ENCODE peak calls at places on chromosome 9, in eight cellular contexts. N is activated T-cell treated with anti-CD3 and anti-CD28 coated beads, Interleukin-2, amount 50 U/mL, for 72 hours; Q is frontal cortex; O is cardiac fibroblast; T is H9; R is GM20000; H is activated naive CD4-positive, alpha-beta T cell treated with anti-CD3 and anti-CD28 coated beads, Interleukin-2, amount 10 ng/mL, durations not matched to agents 7 days and 5 days; P is T-helper 17 cell. V is an unnamed sample.

GRCh38 chr9:35645736-35646582 is 4.8 kb downstream of the SIT1 start:
- DNase-seq in N (no peak), Q (no peak), O (no peak), T (peak; percentile 82), R (peak; percentile 47), H (no peak), P (no peak), V (peak; percentile 91)

GRCh38 chr9:137783521-137783920 is 94.1 kb upstream of the CACNA1B start:
- DNase-seq in N (no peak), Q (no peak), O (no peak), T (no peak), R (no peak), H (no peak), P (no peak), V (no peak)

GRCh38 chr9:131889437-131890244 is 149.8 kb upstream of the RAPGEF1 start:
- DNase-seq in N (no peak), Q (no peak), O (no peak), T (peak; percentile 51), R (no peak), H (no peak), P (no peak), V (peak; percentile 52)

GRCh38 chr9:86487222-86487841 is 133.1 kb upstream of the TUT7 start:
- DNase-seq in N (no peak), Q (peak; percentile 54), O (peak; percentile 87), T (no peak), R (peak; percentile 30), H (no peak), P (no peak), V (peak; percentile 74)

GRCh38 chr9:74974558-74974957 is 21.8 kb upstream of the C9orf40 start:
- DNase-seq in N (no peak), Q (no peak), O (no peak), T (no peak), R (no peak), H (no peak), P (no peak), V (no peak)

GRCh38 chr9:77456829-77457437 is 191.2 kb downstream of the GNA14 start:
- DNase-seq in N (peak; percentile 84), Q (peak; percentile 78), O (peak; percentile 92), T (peak; percentile 90), R (peak; percentile 80), H (peak; percentile 88), P (peak; percentile 48), V (peak; percentile 92)

GRCh38 chr9:135501261-135502167 is 1.0 kb downstream of the MRPS2 start:
- DNase-seq in N (no peak), Q (peak; percentile 68), O (no peak), T (peak; percentile 55), R (peak; percentile 86), H (peak; percentile 69), P (no peak), V (no peak)

GRCh38 chr9:5764130-5764868 is 68.6 kb downstream of the ERMP1 start:
- DNase-seq in N (peak; percentile 7), Q (no peak), O (no peak), T (no peak), R (peak; percentile 59), H (peak; percentile 36), P (no peak), V (no peak)

GRCh38 chr9:93452710-93453046 is 703 bp downstream of the FAM120AOS start:
- DNase-seq in N (peak; percentile 23), Q (no peak), O (no peak), T (no peak), R (no peak), H (no peak), P (no peak), V (no peak)

GRCh38 chr9:114078021-114078780 is at the start of gene AMBP:
- DNase-seq in N (no peak), Q (no peak), O (no peak), T (no peak), R (no peak), H (no peak), P (no peak), V (peak; percentile 41)

GRCh38 chr9:73050887-73051550 is 98.2 kb upstream of the ALDH1A1 start:
- DNase-seq in N (no peak), Q (no peak), O (no peak), T (peak; percentile 56), R (no peak), H (no peak), P (no peak), V (peak; percentile 59)

GRCh38 chr9:133539434-133539833 is 4.9 kb downstream of the ADAMTSL2 start:
- DNase-seq in N (no peak), Q (peak; percentile 73), O (peak; percentile 21), T (no peak), R (no peak), H (no peak), P (no peak), V (peak; percentile 54)

GRCh38 chr9:35517136-35517535 is 27.2 kb downstream of the RUSC2 start:
- DNase-seq in N (no peak), Q (no peak), O (peak; percentile 28), T (no peak), R (no peak), H (no peak), P (no peak), V (no peak)

GRCh38 chr9:14907360-14907685 is 2.9 kb downstream of the FREM1 start:
- DNase-seq in N (no peak), Q (no peak), O (no peak), T (peak; percentile 35), R (no peak), H (no peak), P (no peak), V (peak; percentile 71)

GRCh38 chr9:79741381-79741780 is 169.6 kb downstream of the TLE4 start:
- DNase-seq in N (no peak), Q (no peak), O (peak; percentile 4), T (no peak), R (no peak), H (no peak), P (no peak), V (no peak)

GRCh38 chr9:35757527-35758275 is 3.6 kb upstream of the MSMP start:
- DNase-seq in N (no peak), Q (no peak), O (peak; percentile 11), T (no peak), R (peak; percentile 56), H (no peak), P (no peak), V (no peak)

GRCh38 chr9:130869250-130869649 is 27.4 kb downstream of the QRFP start:
- DNase-seq in N (no peak), Q (no peak), O (peak; percentile 84), T (no peak), R (no peak), H (no peak), P (no peak), V (no peak)

GRCh38 chr9:84755375-84755774 is 85.8 kb downstream of the NTRK2 start:
- DNase-seq in N (no peak), Q (no peak), O (no peak), T (no peak), R (no peak), H (no peak), P (no peak), V (no peak)

GRCh38 chr9:77127071-77127470 is 50.3 kb upstream of the VPS13A start:
- DNase-seq in N (no peak), Q (no peak), O (no peak), T (no peak), R (no peak), H (no peak), P (no peak), V (no peak)

GRCh38 chr9:2722715-2723114 is 5.4 kb downstream of the KCNV2 start:
- DNase-seq in N (no peak), Q (no peak), O (peak; percentile 37), T (peak; percentile 40), R (no peak), H (no peak), P (no peak), V (peak; percentile 38)

GRCh38 chr9:133141833-133142594 is 21.0 kb upstream of the RALGDS start:
- DNase-seq in N (peak; percentile 72), Q (no peak), O (no peak), T (no peak), R (peak; percentile 63), H (peak; percentile 81), P (peak; percentile 69), V (no peak)

GRCh38 chr9:104092192-104092591 is 1.9 kb upstream of the SMC2 start:
- DNase-seq in N (no peak), Q (no peak), O (no peak), T (no peak), R (no peak), H (no peak), P (no peak), V (no peak)

GRCh38 chr9:122930933-122931850 is at the start of gene ZBTB26:
- DNase-seq in N (peak; percentile 96), Q (peak; percentile 96), O (peak; percentile 95), T (peak; percentile 98), R (peak; percentile 92), H (peak; percentile 93), P (peak; percentile 80), V (peak; percentile 99)

GRCh38 chr9:108543251-108543768 is 312.5 kb downstream of the ACTL7B start:
- DNase-seq in N (no peak), Q (no peak), O (no peak), T (peak; percentile 49), R (no peak), H (no peak), P (no peak), V (peak; percentile 17)

GRCh38 chr9:115210699-115211098 is 92.7 kb upstream of the TNC start:
- DNase-seq in N (no peak), Q (no peak), O (no peak), T (no peak), R (no peak), H (no peak), P (no peak), V (no peak)

GRCh38 chr9:2158729-2159128 is 143.6 kb downstream of the SMARCA2 start:
- DNase-seq in N (no peak), Q (no peak), O (no peak), T (no peak), R (no peak), H (no peak), P (no peak), V (peak; percentile 56)

GRCh38 chr9:83154087-83154736 is 91.3 kb upstream of the RASEF start:
- DNase-seq in N (no peak), Q (no peak), O (peak; percentile 4), T (no peak), R (no peak), H (no peak), P (no peak), V (no peak)